ENCODE peak calls at places on chromosome 18, in six cellular contexts. V is H1, W is stomach, B is endothelial cell of umbilical vein, R is spleen, K is ovary. E is an unnamed sample.

GRCh38 chr18:5895886-5896740 is 791 bp upstream of the TMEM200C start:
- DNase-seq in R (peak), W (no peak), B (no peak), V (peak), K (peak), E (no peak)

GRCh38 chr18:50662775-50663383 is 103.0 kb downstream of the MAPK4 start:
- DNase-seq in R (no peak), V (no peak), K (no peak), W (no peak), B (no peak), E (no peak)

GRCh38 chr18:52343731-52344340 is 3.8 kb downstream of the DCC start:
- DNase-seq in B (no peak), R (no peak), V (no peak), W (no peak), K (no peak), E (no peak)

GRCh38 chr18:70907673-70908072 is 618.8 kb downstream of the SOCS6 start:
- DNase-seq in V (no peak), B (peak), R (no peak), W (no peak), K (no peak), E (no peak)

GRCh38 chr18:60838677-60839076 is 466.1 kb upstream of the MC4R start:
- DNase-seq in B (peak), V (no peak), K (no peak), W (no peak), R (no peak), E (no peak)

GRCh38 chr18:46439037-46439436 is 218.0 kb downstream of the LOXHD1 start:
- DNase-seq in K (no peak), R (no peak), B (no peak), V (no peak), W (no peak), E (no peak)

GRCh38 chr18:51765712-51766360 is 568.4 kb upstream of the MEX3C start:
- DNase-seq in R (no peak), W (no peak), B (no peak), K (no peak), V (no peak), E (no peak)

GRCh38 chr18:44579028-44579692 is 101.5 kb upstream of the SETBP1 start:
- DNase-seq in V (no peak), K (no peak), B (no peak), R (no peak), W (no peak), E (no peak)

GRCh38 chr18:44792456-44793080 is 111.9 kb downstream of the SETBP1 start:
- DNase-seq in V (no peak), W (no peak), K (no peak), B (no peak), R (no peak), E (no peak)

GRCh38 chr18:26443853-26444252 is 104.5 kb downstream of the KCTD1 start:
- DNase-seq in R (no peak), K (no peak), B (no peak), V (no peak), W (no peak), E (no peak)

GRCh38 chr18:76376225-76376624 is 118.8 kb downstream of the ZNF516 start:
- DNase-seq in V (no peak), K (no peak), W (no peak), R (no peak), B (no peak), E (no peak)

GRCh38 chr18:22558945-22559385 is 141.2 kb upstream of the CTAGE1 start:
- DNase-seq in B (peak), V (no peak), K (peak), W (peak), R (peak), E (peak)

GRCh38 chr18:64110692-64111480 is 38.0 kb downstream of the LINC00305 start:
- DNase-seq in R (no peak), K (no peak), V (no peak), W (no peak), B (no peak), E (no peak)

GRCh38 chr18:23862071-23862470 is 152.5 kb upstream of the TTC39C start:
- DNase-seq in B (peak), K (no peak), W (no peak), V (no peak), R (no peak), E (no peak)

GRCh38 chr18:79609021-79609461 is 70.6 kb upstream of the CTDP1 start:
- DNase-seq in V (peak), K (no peak), W (no peak), R (peak), B (no peak), E (no peak)

GRCh38 chr18:26436176-26437031 is 111.9 kb downstream of the KCTD1 start:
- DNase-seq in B (no peak), V (peak), R (no peak), K (no peak), W (no peak), E (no peak)

GRCh38 chr18:36514778-36515177 is 217.3 kb downstream of the FHOD3 start:
- DNase-seq in B (no peak), K (no peak), W (no peak), R (no peak), V (peak), E (no peak)

GRCh38 chr18:67651438-67651837 is 134.9 kb upstream of the DSEL start:
- DNase-seq in W (no peak), R (no peak), V (no peak), B (no peak), K (no peak), E (no peak)

GRCh38 chr18:37019157-37019571 is 190.2 kb downstream of the KIAA1328 start:
- DNase-seq in B (no peak), K (no peak), R (no peak), V (peak), W (no peak), E (no peak)

GRCh38 chr18:12842459-12843380 is 41.3 kb downstream of the PTPN2 start:
- DNase-seq in R (no peak), B (no peak), K (no peak), V (no peak), W (no peak), E (no peak)

GRCh38 chr18:36153203-36153602 is 23.5 kb downstream of the ELP2 start:
- DNase-seq in K (no peak), B (no peak), V (no peak), R (no peak), W (no peak), E (no peak)

GRCh38 chr18:22637787-22638186 is 220.1 kb upstream of the CTAGE1 start:
- DNase-seq in W (no peak), B (no peak), R (no peak), K (no peak), V (no peak), E (no peak)

GRCh38 chr18:26756556-26756955 is 109.0 kb downstream of the AQP4 start:
- DNase-seq in V (no peak), B (no peak), K (no peak), W (no peak), R (no peak), E (no peak)

GRCh38 chr18:26700201-26700600 is 151.8 kb upstream of the KCTD1 start:
- DNase-seq in W (no peak), K (no peak), R (no peak), V (no peak), B (no peak), E (no peak)

GRCh38 chr18:12621737-12622306 is 36.1 kb downstream of the SPIRE1 start:
- DNase-seq in W (no peak), K (no peak), V (no peak), R (no peak), B (no peak), E (no peak)

GRCh38 chr18:73774836-73775509 is 372.7 kb downstream of the FBXO15 start:
- DNase-seq in K (no peak), R (no peak), V (no peak), B (no peak), W (no peak), E (no peak)

GRCh38 chr18:29181151-29181901 is 1004.4 kb upstream of the CDH2 start:
- DNase-seq in W (no peak), K (no peak), B (peak), V (no peak), R (no peak), E (no peak)

GRCh38 chr18:60198063-60198462 is 174.5 kb downstream of the MC4R start:
- DNase-seq in W (no peak), B (no peak), K (no peak), V (no peak), R (no peak), E (no peak)

GRCh38 chr18:55324166-55324565 is 263.8 kb downstream of the TCF4 start:
- DNase-seq in B (no peak), K (no peak), R (no peak), W (no peak), V (no peak), E (no peak)

GRCh38 chr18:55323051-55323994 is 264.7 kb downstream of the TCF4 start:
- DNase-seq in V (no peak), W (no peak), B (peak), K (peak), R (no peak), E (no peak)

GRCh38 chr18:55320399-55321255 is 267.4 kb downstream of the TCF4 start:
- DNase-seq in V (no peak), B (peak), K (no peak), W (no peak), R (no peak), E (no peak)

GRCh38 chr18:55321268-55322175 is 266.5 kb downstream of the TCF4 start:
- DNase-seq in R (peak), K (peak), V (peak), W (peak), B (peak), E (peak)

DNA sequence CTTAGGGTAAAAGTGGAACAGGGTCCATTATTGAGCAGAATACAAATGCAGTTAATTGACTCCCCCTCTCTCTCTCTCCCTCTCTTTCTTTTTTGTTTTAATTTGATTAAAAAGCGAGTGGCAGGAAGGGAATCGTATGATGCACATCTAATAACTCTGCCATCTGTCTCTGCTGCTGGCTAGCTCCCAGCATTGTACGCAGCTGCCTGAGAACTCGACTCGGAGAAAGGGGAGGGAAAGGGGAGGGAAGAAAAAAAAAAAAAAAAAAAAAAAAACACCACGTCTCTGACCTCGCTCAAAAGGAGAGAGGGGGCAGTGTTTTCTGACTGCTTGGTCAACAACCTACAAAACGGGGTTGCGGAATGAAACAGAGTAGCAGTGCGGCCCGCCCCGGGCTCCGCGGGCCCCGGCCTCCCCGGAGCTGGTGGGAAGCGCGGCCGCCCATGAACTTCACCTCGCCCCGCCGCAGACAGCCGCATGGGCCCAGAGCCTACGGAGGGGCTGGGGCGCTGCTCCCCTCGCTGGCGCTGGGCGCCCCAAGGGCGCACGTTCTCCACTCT is 265.7 kb downstream of the TCF4 start:
- DNase-seq in W (peak), R (peak), B (peak), V (peak), K (peak), E (peak)
- TF ChIP-seq POLR2A in W (no peak), R (no peak), B (no peak), V (no peak), K (peak), E (peak)

GRCh38 chr18:48927286-48928080 is 23.3 kb downstream of the SMAD7 start:
- DNase-seq in B (no peak), R (no peak), W (no peak), V (no peak), K (no peak), E (no peak)
- H3K27ac ChIP-seq in B (peak), R (no peak), W (peak), V (no peak), K (no peak), E (peak)

DNA sequence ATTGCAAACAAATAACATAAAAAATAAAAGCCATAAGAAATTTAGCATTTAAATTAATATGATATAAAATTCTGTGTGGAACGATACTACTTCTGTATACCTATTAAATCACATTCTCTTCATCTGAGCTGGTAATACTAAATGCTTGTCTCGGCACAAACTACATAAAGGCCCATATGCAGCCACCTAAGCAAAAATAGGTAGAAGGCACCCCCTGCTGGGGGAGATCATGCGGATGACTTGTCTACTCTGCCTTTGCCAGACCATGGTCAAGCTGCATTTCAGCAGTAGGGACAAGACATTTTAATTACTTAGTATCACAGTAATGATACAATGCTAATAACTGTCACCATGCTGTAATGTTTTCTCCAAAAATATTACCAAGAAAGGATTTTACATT is 108.0 kb downstream of the CDH19 start:
- DNase-seq in K (no peak), R (no peak), B (peak), V (peak), W (peak), E (peak)
- TF ChIP-seq CTCF in K (no peak), R (no peak), B (peak), V (peak), W (no peak), E (peak)

DNA sequence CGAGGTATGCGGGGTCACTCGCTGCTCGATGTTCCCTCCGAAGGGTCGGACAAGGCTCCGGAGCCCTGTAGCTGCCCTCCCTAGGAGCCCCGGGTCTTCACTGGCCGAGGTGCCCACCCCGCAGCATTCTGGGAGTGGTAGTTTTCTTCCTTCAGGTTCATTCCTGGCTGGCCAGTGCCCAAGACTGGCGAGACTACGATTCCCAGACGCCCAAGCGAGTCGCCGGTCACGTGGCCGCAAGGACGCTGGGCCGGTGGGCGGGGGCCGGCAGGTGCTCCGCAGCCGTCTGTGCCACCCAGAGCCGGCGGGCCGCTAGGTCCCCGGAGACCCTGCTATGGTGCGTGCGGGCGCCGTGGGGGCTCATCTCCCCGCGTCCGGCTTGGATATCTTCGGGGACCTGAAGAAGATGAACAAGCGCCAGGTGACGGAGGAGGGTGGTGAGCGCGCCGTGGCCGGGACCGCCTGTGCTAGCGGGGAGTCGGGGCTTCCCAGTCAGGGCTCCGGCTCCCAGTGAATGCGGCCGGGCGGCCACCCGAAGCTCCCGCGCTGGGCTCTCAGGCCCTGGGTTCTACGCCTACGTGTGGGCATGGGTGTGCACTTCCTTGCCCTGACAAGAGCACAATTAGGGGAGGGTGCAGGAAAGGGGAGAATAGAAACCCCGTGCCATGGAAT is at the start of gene SEC11C:
- DNase-seq in K (peak), V (peak), B (peak), W (peak), R (peak), E (peak)
- TF ChIP-seq POLR2A in K (peak), V (no peak), B (no peak), W (no peak), R (no peak), E (peak)

E was measured in transverse colon.